ENCODE peak calls at places on chromosomes 5 and 9, in ten cellular contexts. E is AG10803, X is cardiac fibroblast, I is A549, A is pancreas, S is brain microvascular endothelial cell, T is colonic mucosa, P is upper lobe of left lung, B is kidney epithelial cell, Y is psoas muscle. L is an unnamed sample.

GRCh38 chr5:168529361-168530234 is 493 bp downstream of the FBLL1 start:
- DNase-seq in I (no peak), X (peak; percentile 7), T (no peak), A (peak; percentile 56), Y (peak; percentile 14), S (no peak), B (no peak), E (no peak), P (no peak), L (peak; percentile 65)

GRCh38 chr5:118558871-118559270 is 429.5 kb downstream of the DTWD2 start:
- DNase-seq in S (no peak), Y (no peak), E (peak; percentile 20), A (no peak), P (no peak), T (no peak), I (no peak), B (no peak), X (no peak), L (no peak)

GRCh38 chr9:98010450-98010849 is 27.3 kb downstream of the ANP32B start:
- DNase-seq in X (peak; percentile 55), Y (no peak), B (peak; percentile 91), E (no peak), A (no peak), P (no peak), T (peak; percentile 32), I (peak; percentile 54), S (peak; percentile 43), L (no peak)

GRCh38 chr5:72107874-72108199 is 562 bp downstream of the MAP1B start:
- DNase-seq in X (no peak), T (no peak), B (no peak), S (peak; percentile 10), P (no peak), Y (no peak), A (no peak), I (peak; percentile 55), E (no peak), L (no peak)

GRCh38 chr9:97985058-97985861 is 2.1 kb downstream of the ANP32B start:
- DNase-seq in S (no peak), T (peak; percentile 43), A (no peak), E (peak; percentile 20), B (no peak), X (peak; percentile 31), Y (no peak), I (peak; percentile 48), P (peak; percentile 24), L (no peak)

GRCh38 chr5:103254921-103255320 is 3.6 kb upstream of the MACIR start:
- DNase-seq in T (no peak), X (no peak), I (no peak), B (no peak), S (no peak), A (no peak), E (peak; percentile 30), P (no peak), Y (no peak), L (no peak)

GRCh38 chr9:113222482-113222841 is 1.1 kb downstream of the SLC31A1 start:
- DNase-seq in A (no peak), E (peak; percentile 49), I (no peak), B (no peak), T (peak; percentile 48), S (no peak), P (no peak), Y (no peak), X (peak; percentile 40), L (no peak)

GRCh38 chr9:68690088-68690487 is 15.0 kb upstream of the PIP5K1B start:
- DNase-seq in I (no peak), E (no peak), T (no peak), Y (no peak), A (no peak), B (no peak), X (peak; percentile 74), P (peak; percentile 87), S (no peak), L (no peak)

GRCh38 chr5:176364765-176365662 is at the start of gene ARL10:
- DNase-seq in T (no peak), I (no peak), Y (peak; percentile 52), E (no peak), X (peak; percentile 38), P (peak; percentile 23), B (no peak), A (no peak), S (no peak), L (peak; percentile 79)

GRCh38 chr5:176362098-176362442 is 506 bp upstream of the KIAA1191 start:
- DNase-seq in I (no peak), Y (no peak), A (no peak), E (no peak), B (no peak), P (no peak), S (no peak), T (no peak), X (no peak), L (no peak)

GRCh38 chr5:176359658-176360057 is 1.9 kb downstream of the KIAA1191 start:
- DNase-seq in S (no peak), T (no peak), P (no peak), B (no peak), A (no peak), X (no peak), I (no peak), Y (no peak), E (peak; percentile 25), L (no peak)

GRCh38 chr5:176360894-176361436 is 599 bp downstream of the KIAA1191 start:
- DNase-seq in A (no peak), B (no peak), S (peak; percentile 11), Y (no peak), E (peak; percentile 5), P (peak; percentile 30), X (peak; percentile 6), T (peak; percentile 48), I (no peak), L (no peak)

GRCh38 chr5:176361437-176362097 is at the start of gene KIAA1191:
- DNase-seq in T (peak; percentile 96), X (peak; percentile 91), B (peak; percentile 74), E (peak; percentile 89), I (peak; percentile 90), P (peak; percentile 97), S (peak; percentile 94), A (peak; percentile 93), Y (peak; percentile 96), L (peak; percentile 96)
- TF ChIP-seq CTCF in T (peak; percentile 11), X (peak; percentile 18), B (peak; percentile 24), E (peak; percentile 29), I (peak; percentile 21), P (no peak), S (peak; percentile 36), A (no peak), Y (no peak), L (peak; percentile 37)

GRCh38 chr5:67163863-67164595 is 32.6 kb downstream of the CD180 start:
- DNase-seq in I (no peak), T (no peak), A (no peak), B (no peak), Y (no peak), P (no peak), S (no peak), X (no peak), E (no peak), L (no peak)

GRCh38 chr5:67161767-67162166 is 34.8 kb downstream of the CD180 start:
- DNase-seq in A (no peak), E (no peak), S (no peak), P (no peak), X (no peak), I (no peak), Y (no peak), B (no peak), T (no peak), L (no peak)

GRCh38 chr5:67160985-67161384 is 35.6 kb downstream of the CD180 start:
- DNase-seq in E (peak; percentile 80), T (no peak), B (peak; percentile 14), Y (no peak), X (peak; percentile 74), A (no peak), P (peak; percentile 36), I (peak; percentile 58), S (peak; percentile 27), L (no peak)

GRCh38 chr5:67164856-67165523 is 31.6 kb downstream of the CD180 start:
- DNase-seq in A (no peak), E (no peak), S (no peak), T (no peak), P (no peak), Y (no peak), B (no peak), I (no peak), X (no peak), L (no peak)

DNA sequence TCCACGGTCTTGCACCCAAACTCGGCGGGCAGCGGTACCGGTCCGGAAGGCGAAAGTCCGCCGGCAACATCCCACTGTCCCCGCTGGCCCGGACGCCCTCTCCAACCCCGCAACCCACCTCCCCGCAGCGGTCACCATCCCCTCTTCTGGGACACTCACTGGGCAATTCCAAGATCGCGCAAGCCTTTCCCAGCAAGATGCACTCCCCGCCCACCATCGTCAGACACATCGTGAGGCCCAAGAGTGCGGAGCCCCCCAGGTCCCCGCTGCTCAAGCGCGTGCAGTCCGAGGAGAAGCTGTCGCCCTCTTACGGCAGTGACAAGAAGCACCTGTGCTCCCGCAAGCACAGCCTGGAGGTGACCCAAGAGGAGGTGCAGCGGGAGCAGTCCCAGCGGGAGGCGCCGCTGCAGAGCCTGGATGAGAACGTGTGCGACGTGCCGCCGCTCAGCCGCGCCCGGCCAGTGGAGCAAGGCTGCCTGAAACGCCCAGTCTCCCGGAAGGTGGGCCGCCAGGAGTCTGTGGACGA is 33.3 kb downstream of the CD180 start:
- DNase-seq in I (no peak), A (no peak), X (no peak), E (no peak), Y (no peak), S (no peak), T (no peak), B (no peak), P (no peak), L (no peak)
- H3K4me3 ChIP-seq in I (no peak overlapping the region), A (no peak overlapping the region), X (no peak overlapping the region), E (no peak overlapping the region), Y (no peak overlapping the region), S (no peak overlapping the region), T (no peak overlapping the region), B (no peak overlapping the region), P (no peak overlapping the region), L (no peak overlapping the region)

DNA sequence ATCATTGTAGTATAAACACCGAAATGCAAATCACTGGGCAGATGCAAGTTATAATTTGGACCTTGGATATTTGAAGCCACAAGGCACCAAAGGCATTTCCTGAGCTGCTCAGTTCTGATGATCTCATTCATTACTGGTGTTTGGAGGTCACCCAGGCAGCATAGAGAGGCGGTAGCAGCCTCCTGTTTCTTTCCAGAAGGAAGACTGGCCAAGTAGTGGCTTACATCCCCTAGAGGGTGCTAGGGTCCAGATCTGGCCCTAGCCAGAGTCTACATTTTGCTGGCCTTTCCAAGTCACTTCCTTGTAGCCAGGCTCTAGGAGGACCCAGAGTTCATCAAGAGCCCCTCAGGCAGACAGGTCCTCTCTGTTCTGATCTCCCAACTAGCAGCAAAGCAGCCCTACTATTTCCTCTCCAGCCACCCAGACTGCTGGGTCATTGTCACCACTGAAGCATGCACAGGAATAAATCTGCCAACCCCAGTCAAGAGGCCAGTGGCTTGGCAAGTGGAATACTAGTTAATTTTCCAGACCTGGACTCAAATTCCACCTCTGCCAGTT is 33.4 kb upstream of the TTC1 start:
- DNase-seq in P (no peak), T (peak; percentile 22), I (peak; percentile 52), A (no peak), Y (no peak), E (peak; percentile 97), S (peak; percentile 96), X (peak; percentile 93), B (peak; percentile 65), L (no peak)
- TF ChIP-seq CTCF in P (no peak), T (no peak), I (no peak), A (no peak), Y (no peak), E (peak; percentile 70), S (peak; percentile 85), X (peak; percentile 60), B (peak; percentile 41), L (no peak)

GRCh38 chr9:94654165-94654894 is 15.0 kb upstream of the FBP1 start:
- DNase-seq in A (no peak), I (no peak), E (no peak), P (peak; percentile 61), B (no peak), T (no peak), S (no peak), Y (no peak), X (no peak), L (peak; percentile 22)

GRCh38 chr9:94656190-94656589 is 16.9 kb upstream of the FBP1 start:
- DNase-seq in Y (no peak), B (no peak), S (no peak), T (no peak), I (no peak), A (no peak), X (no peak), E (no peak), P (peak; percentile 72), L (peak; percentile 50)

GRCh38 chr9:94650924-94651323 is 11.6 kb upstream of the FBP1 start:
- DNase-seq in Y (no peak), B (no peak), I (no peak), S (no peak), T (no peak), P (no peak), X (no peak), E (no peak), A (no peak), L (no peak)

GRCh38 chr9:94656976-94657375 is 17.7 kb upstream of the FBP1 start:
- DNase-seq in Y (no peak), S (no peak), P (no peak), A (no peak), T (no peak), B (no peak), E (no peak), I (no peak), X (no peak), L (no peak)

GRCh38 chr9:94655739-94656138 is 16.4 kb upstream of the FBP1 start:
- DNase-seq in A (no peak), T (no peak), X (no peak), I (no peak), B (no peak), E (no peak), S (no peak), P (no peak), Y (no peak), L (no peak)
- H3K4me3 ChIP-seq in A (no peak overlapping the region), T (no peak overlapping the region), X (no peak overlapping the region), I (no peak overlapping the region), B (no peak overlapping the region), E (no peak overlapping the region), S (no peak overlapping the region), P (no peak overlapping the region), Y (peak overlapping the region; percentile 43), L (peak overlapping the region; percentile 49)